ENCODE peak calls at places on chromosome 18, in seven cellular contexts. J, K, Q, N, U, B and M are unnamed samples.

GRCh38 chr18:44564922-44565321 is 115.8 kb upstream of the SETBP1 start:
- DNase-seq in K (no peak), N (no peak), U (no peak), B (peak; percentile 21), Q (no peak), J (no peak), M (no peak)

GRCh38 chr18:28159055-28159454 is 17.9 kb downstream of the CDH2 start:
- DNase-seq in N (no peak), J (no peak), U (peak; percentile 26), Q (no peak), B (peak; percentile 11), K (no peak), M (no peak)

GRCh38 chr18:9419956-9420631 is 55.2 kb upstream of the RALBP1 start:
- DNase-seq in B (peak; percentile 36), J (no peak), Q (no peak), N (no peak), U (no peak), K (no peak), M (no peak)

GRCh38 chr18:57627488-57627887 is 5.9 kb upstream of the NARS1 start:
- DNase-seq in U (no peak), Q (no peak), J (no peak), B (peak; percentile 71), N (no peak), K (no peak), M (no peak)

GRCh38 chr18:79487198-79488165 is 91.8 kb downstream of the NFATC1 start:
- DNase-seq in Q (no peak), B (no peak), J (no peak), U (no peak), K (no peak), N (peak; percentile 12), M (no peak)

GRCh38 chr18:21083017-21083416 is 28.6 kb downstream of the ROCK1 start:
- DNase-seq in J (no peak), N (no peak), K (no peak), Q (no peak), U (no peak), B (no peak), M (no peak)

GRCh38 chr18:76953186-76953982 is 131.0 kb downstream of the ZNF236 start:
- DNase-seq in K (peak; percentile 75), B (no peak), N (peak; percentile 68), Q (no peak), U (no peak), J (no peak), M (peak; percentile 96)

GRCh38 chr18:50507120-50507590 is 52.7 kb upstream of the MAPK4 start:
- DNase-seq in U (peak; percentile 7), K (peak; percentile 27), J (peak; percentile 3), Q (no peak), B (peak; percentile 34), N (peak; percentile 53), M (peak; percentile 48)

GRCh38 chr18:59381949-59382348 is 22.9 kb upstream of the LMAN1 start:
- DNase-seq in N (no peak), J (no peak), Q (no peak), K (no peak), U (no peak), B (no peak), M (no peak)

GRCh38 chr18:54776282-54776977 is 51.8 kb upstream of the RAB27B start:
- DNase-seq in B (peak; percentile 99), J (no peak), N (no peak), U (no peak), K (no peak), Q (no peak), M (no peak)

GRCh38 chr18:11470941-11471340 is 138.5 kb upstream of the SLC35G4 start:
- DNase-seq in B (no peak), K (no peak), J (no peak), Q (no peak), U (no peak), N (no peak), M (no peak)

GRCh38 chr18:24378598-24378997 is 19.0 kb downstream of the OSBPL1A start:
- DNase-seq in J (no peak), U (no peak), B (no peak), N (no peak), K (no peak), Q (no peak), M (no peak)

GRCh38 chr18:37484893-37485834 is 80.4 kb downstream of the CELF4 start:
- DNase-seq in Q (no peak), J (no peak), K (peak; percentile 6), B (peak; percentile 1), N (peak; percentile 34), U (no peak), M (no peak)

GRCh38 chr18:657998-658946 is 819 bp downstream of the TYMS start:
- DNase-seq in K (peak; percentile 78), B (peak; percentile 81), N (peak; percentile 94), U (peak; percentile 69), Q (peak; percentile 16), J (peak; percentile 19), M (peak; percentile 84)

GRCh38 chr18:8611916-8612576 is 2.8 kb downstream of the RAB12 start:
- DNase-seq in N (no peak), U (no peak), Q (no peak), J (no peak), K (no peak), B (no peak), M (no peak)

GRCh38 chr18:20971886-20972267 is 139.7 kb downstream of the ROCK1 start:
- DNase-seq in J (no peak), K (no peak), Q (no peak), U (no peak), B (peak; percentile 18), N (no peak), M (no peak)

GRCh38 chr18:25979358-25979727 is 111.1 kb downstream of the SS18 start:
- DNase-seq in K (no peak), J (no peak), U (no peak), N (no peak), Q (no peak), B (no peak), M (no peak)

GRCh38 chr18:22179631-22180030 is 10.2 kb downstream of the GATA6 start:
- DNase-seq in Q (no peak), N (no peak), K (no peak), J (no peak), B (no peak), U (no peak), M (no peak)

GRCh38 chr18:55513199-55513598 is 74.8 kb downstream of the TCF4 start:
- DNase-seq in J (no peak), Q (no peak), K (no peak), U (no peak), B (peak; percentile 29), N (no peak), M (no peak)

GRCh38 chr18:11095674-11096293 is 53.6 kb downstream of the PIEZO2 start:
- DNase-seq in J (no peak), Q (no peak), B (no peak), N (no peak), U (no peak), K (no peak), M (no peak)

GRCh38 chr18:22282311-22283235 is 113.2 kb downstream of the GATA6 start:
- DNase-seq in B (peak; percentile 96), Q (no peak), J (no peak), N (peak; percentile 58), U (no peak), K (no peak), M (no peak)

GRCh38 chr18:80108122-80108536 is 933 bp upstream of the ADNP2 start:
- DNase-seq in N (peak; percentile 43), K (no peak), J (no peak), U (no peak), B (no peak), Q (no peak), M (no peak)

GRCh38 chr18:32576296-32576916 is 105.7 kb upstream of the GAREM1 start:
- DNase-seq in Q (no peak), B (peak; percentile 28), J (no peak), N (no peak), K (no peak), U (no peak), M (no peak)

GRCh38 chr18:3367491-3368091 is 82.4 kb upstream of the TGIF1 start:
- DNase-seq in K (no peak), J (no peak), U (no peak), B (peak; percentile 15), Q (no peak), N (no peak), M (no peak)

GRCh38 chr18:5275872-5276271 is 19.7 kb downstream of the ZBTB14 start:
- DNase-seq in J (no peak), Q (no peak), K (no peak), B (no peak), N (no peak), U (no peak), M (no peak)

GRCh38 chr18:8997634-8998033 is 104.9 kb upstream of the NDUFV2 start:
- DNase-seq in B (no peak), U (no peak), K (no peak), J (no peak), N (no peak), Q (no peak), M (no peak)

GRCh38 chr18:37476182-37476581 is 89.4 kb downstream of the CELF4 start:
- DNase-seq in Q (no peak), J (no peak), U (no peak), K (no peak), B (peak; percentile 29), N (peak; percentile 34), M (no peak)

GRCh38 chr18:44857744-44858143 is 177.1 kb downstream of the SETBP1 start:
- DNase-seq in U (no peak), J (no peak), B (no peak), N (no peak), K (no peak), Q (no peak), M (no peak)

GRCh38 chr18:79068299-79068945 is 772 bp upstream of the ATP9B start:
- DNase-seq in J (no peak), U (no peak), Q (peak; percentile 32), B (no peak), K (no peak), N (no peak), M (no peak)

GRCh38 chr18:10518595-10519273 is 7.1 kb upstream of the NAPG start:
- DNase-seq in K (no peak), B (no peak), U (no peak), Q (no peak), N (no peak), J (no peak), M (peak; percentile 35)

GRCh38 chr18:50334546-50335152 is 40.2 kb upstream of the SKA1 start:
- DNase-seq in U (no peak), J (no peak), Q (no peak), N (no peak), B (no peak), K (no peak), M (no peak)

GRCh38 chr18:71304856-71305255 is 1016.0 kb downstream of the SOCS6 start:
- DNase-seq in N (no peak), U (no peak), Q (no peak), B (no peak), K (no peak), J (no peak), M (no peak)

GRCh38 chr18:50286391-50287027 is 983 bp downstream of the CXXC1 start:
- DNase-seq in N (peak; percentile 77), U (no peak), J (no peak), Q (no peak), K (no peak), B (peak; percentile 75), M (no peak)

GRCh38 chr18:78221496-78221895 is 758.1 kb upstream of the SALL3 start:
- DNase-seq in J (no peak), N (no peak), U (no peak), K (no peak), Q (no peak), B (no peak), M (no peak)